ENCODE peak calls at places on chromosomes 11 and 22, in four cellular contexts. G, D, Q and A are unnamed samples.

GRCh38 chr11:87028688-87029087 is 9.0 kb upstream of the TMEM135 start:
- DNase-seq in G (no peak), D (no peak), Q (no peak), A (no peak)

GRCh38 chr11:46106530-46107407 is 14.5 kb downstream of the PHF21A start:
- DNase-seq in G (no peak), D (no peak), Q (no peak), A (no peak)

GRCh38 chr11:108369064-108369463 is 98.3 kb downstream of the C11orf65 start:
- DNase-seq in G (no peak), D (no peak), Q (no peak), A (no peak)

GRCh38 chr22:35306350-35306967 is 6.8 kb downstream of the TOM1 start:
- DNase-seq in G (peak), D (no peak), Q (no peak), A (no peak)

GRCh38 chr11:75428301-75428724 is 4.7 kb downstream of the KLHL35 start:
- DNase-seq in G (peak), D (peak), Q (peak), A (peak)

GRCh38 chr22:39738746-39739145 is 154.8 kb downstream of the ENTHD1 start:
- DNase-seq in G (no peak), D (no peak), Q (no peak), A (no peak)

GRCh38 chr11:120182790-120183491 is 27.9 kb upstream of the OAF start:
- DNase-seq in G (no peak), D (peak), Q (peak), A (peak)

GRCh38 chr22:28983788-28984441 is 77.7 kb downstream of the C22orf31 start:
- DNase-seq in G (no peak), D (no peak), Q (no peak), A (no peak)

GRCh38 chr11:78094250-78094649 is 14.6 kb upstream of the NDUFC2 start:
- DNase-seq in G (peak), D (no peak), Q (no peak), A (no peak)

GRCh38 chr11:123235687-123236261 is 40.7 kb upstream of the CLMP start:
- DNase-seq in G (no peak), D (no peak), Q (no peak), A (peak)

GRCh38 chr11:128595221-128595620 is 7.9 kb upstream of the ETS1 start:
- DNase-seq in G (no peak), D (no peak), Q (no peak), A (no peak)

GRCh38 chr11:65434667-65435179 is 12.1 kb downstream of the NEAT1 start:
- DNase-seq in G (peak), D (peak), Q (no peak), A (no peak)

GRCh38 chr11:131749100-131749499 is 378.7 kb downstream of the NTM start:
- DNase-seq in G (no peak), D (no peak), Q (no peak), A (no peak)

GRCh38 chr11:3894128-3894731 is 38.8 kb downstream of the STIM1 start:
- DNase-seq in G (peak), D (no peak), Q (no peak), A (no peak)

GRCh38 chr11:62689421-62690183 is at the start of gene LRRN4CL:
- DNase-seq in G (no peak), D (no peak), Q (no peak), A (no peak)

GRCh38 chr22:10727393-10727792 is 4800.6 kb upstream of the OR11H1 start:
- DNase-seq in G (no peak), D (no peak), Q (no peak), A (no peak)

GRCh38 chr11:2428322-2428795 is 16.0 kb downstream of the TRPM5 start:
- DNase-seq in G (peak), D (peak), Q (peak), A (peak)

GRCh38 chr11:62883677-62884076 is 3.0 kb downstream of the SLC3A2 start:
- DNase-seq in G (no peak), D (no peak), Q (no peak), A (no peak)

GRCh38 chr11:283405-284080 is 5.3 kb downstream of the NLRP6 start:
- DNase-seq in G (no peak), D (no peak), Q (no peak), A (peak)

GRCh38 chr22:17569971-17570511 is 6.7 kb downstream of the SLC25A18 start:
- DNase-seq in G (no peak), D (no peak), Q (no peak), A (no peak)